ENCODE peak calls at places on chromosome 18, in six cellular contexts. Q is SK-N-SH, A is H1, X is HepG2, E is K562, K is GM12878. F is an unnamed sample.

GRCh38 chr18:63099848-63100625 is 219.5 kb downstream of the BCL2 start:
- DNase-seq in A (no peak), E (no peak), X (no peak), Q (no peak), K (peak), F (peak)

GRCh38 chr18:38307919-38308318 is 742.3 kb upstream of the CELF4 start:
- DNase-seq in A (no peak), X (no peak), Q (no peak), E (no peak), K (no peak), F (no peak)

GRCh38 chr18:67010916-67011315 is 407.0 kb upstream of the CDH19 start:
- DNase-seq in E (no peak), X (no peak), A (no peak), K (no peak), Q (no peak), F (no peak)

GRCh38 chr18:48935433-48935774 is 15.4 kb downstream of the SMAD7 start:
- DNase-seq in A (no peak), K (no peak), X (no peak), Q (no peak), E (no peak), F (no peak)

GRCh38 chr18:23248826-23249225 is 113.5 kb downstream of the CABLES1 start:
- DNase-seq in K (no peak), A (no peak), X (no peak), Q (no peak), E (no peak), F (no peak)

GRCh38 chr18:58310517-58310916 is 266.5 kb downstream of the NEDD4L start:
- DNase-seq in E (no peak), X (no peak), Q (no peak), K (no peak), A (no peak), F (no peak)

GRCh38 chr18:75393721-75394120 is 33.8 kb downstream of the SMIM21 start:
- DNase-seq in E (no peak), A (no peak), Q (no peak), K (no peak), X (no peak), F (no peak)

GRCh38 chr18:75727479-75727878 is 300.0 kb upstream of the SMIM21 start:
- DNase-seq in A (peak), Q (peak), E (peak), K (no peak), X (peak), F (peak)

GRCh38 chr18:21997207-21998143 is 171.9 kb upstream of the GATA6 start:
- DNase-seq in E (peak), A (no peak), X (peak), Q (peak), K (peak), F (peak)

GRCh38 chr18:12703714-12704113 is 872 bp downstream of the PSMG2 start:
- DNase-seq in E (no peak), K (no peak), Q (peak), A (no peak), X (no peak), F (no peak)

GRCh38 chr18:43049021-43049420 is 66.5 kb downstream of the RIT2 start:
- DNase-seq in K (no peak), Q (no peak), A (no peak), E (no peak), X (no peak), F (no peak)

GRCh38 chr18:12773369-12773768 is 70.5 kb downstream of the PSMG2 start:
- DNase-seq in K (no peak), Q (no peak), E (no peak), A (no peak), X (no peak), F (no peak)

GRCh38 chr18:70384181-70384790 is 95.4 kb downstream of the SOCS6 start:
- DNase-seq in Q (no peak), E (no peak), K (no peak), A (no peak), X (peak), F (no peak)

GRCh38 chr18:48032876-48033769 is 102.7 kb upstream of the SMAD2 start:
- DNase-seq in Q (no peak), A (no peak), X (no peak), K (no peak), E (no peak), F (no peak)

GRCh38 chr18:49028801-49029506 is 78.2 kb upstream of the SMAD7 start:
- DNase-seq in X (no peak), E (no peak), K (no peak), A (no peak), Q (no peak), F (no peak)

GRCh38 chr18:3675446-3675845 is 225.5 kb downstream of the TGIF1 start:
- DNase-seq in X (peak), E (no peak), A (no peak), Q (no peak), K (no peak), F (no peak)

GRCh38 chr18:22844184-22844583 is 88.9 kb upstream of the RBBP8 start:
- DNase-seq in Q (no peak), K (no peak), E (no peak), A (no peak), X (no peak), F (no peak)

GRCh38 chr18:43022874-43023273 is 92.6 kb downstream of the RIT2 start:
- DNase-seq in Q (no peak), E (no peak), X (no peak), K (no peak), A (no peak), F (no peak)

DNA sequence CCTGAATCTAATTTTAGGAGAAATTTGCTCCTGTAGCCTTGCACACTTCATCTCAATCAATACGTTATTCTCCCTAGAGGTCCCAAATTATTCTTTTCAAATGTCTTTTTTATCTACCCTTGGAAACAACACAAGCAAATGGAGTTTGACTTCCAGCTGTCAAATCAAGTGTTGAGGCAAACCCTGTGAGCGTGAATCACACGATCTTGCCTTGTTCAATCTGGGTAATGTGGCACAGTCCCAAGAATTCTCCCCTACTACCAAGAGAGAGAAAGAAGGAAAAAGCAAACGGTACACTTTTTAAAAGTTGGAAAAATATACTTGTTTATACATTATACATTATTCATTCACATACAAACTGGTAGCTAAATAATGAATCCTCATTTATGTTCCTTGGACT is 2035.3 kb upstream of the CELF4 start:
- DNase-seq in E (no peak), Q (no peak), X (no peak), K (no peak), A (no peak), F (no peak)
- TF ChIP-seq GABPA in E (no peak), Q (no peak), X (no peak), K (no peak), A (no peak), F (no peak)

GRCh38 chr18:26458526-26459232 is 89.7 kb downstream of the KCTD1 start:
- DNase-seq in K (peak), E (no peak), A (no peak), Q (no peak), X (no peak), F (peak)
- TF ChIP-seq GABPA in K (no peak), E (no peak), A (no peak), Q (no peak), X (no peak), F (no peak)

GRCh38 chr18:29078272-29078671 is 901.3 kb upstream of the CDH2 start:
- DNase-seq in E (no peak), Q (no peak), X (no peak), A (no peak), K (no peak), F (no peak)

GRCh38 chr18:29074147-29074546 is 897.2 kb upstream of the CDH2 start:
- DNase-seq in K (no peak), Q (no peak), A (no peak), E (no peak), X (no peak), F (no peak)

GRCh38 chr18:29077344-29077743 is 900.4 kb upstream of the CDH2 start:
- DNase-seq in K (no peak), X (no peak), A (no peak), E (no peak), Q (no peak), F (no peak)

DNA sequence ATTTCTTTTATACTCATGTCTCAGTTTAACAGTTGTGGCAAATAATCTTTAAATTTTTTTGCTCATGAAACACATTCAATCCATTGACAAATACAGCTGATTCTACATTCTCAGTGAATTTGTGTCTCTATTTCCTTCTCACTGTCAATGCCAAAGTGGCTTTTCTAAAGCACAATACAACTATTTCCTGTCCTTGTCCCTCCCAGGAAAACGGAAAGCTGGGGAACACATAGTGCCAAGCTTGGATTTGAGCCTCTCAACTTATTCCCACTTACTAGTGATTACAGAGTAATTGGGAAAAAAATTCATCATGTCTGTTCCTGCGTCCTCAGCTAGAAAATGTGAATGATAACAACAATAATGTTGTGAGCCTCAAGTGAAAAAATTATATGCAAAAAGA is 899.7 kb upstream of the CDH2 start:
- DNase-seq in A (no peak), Q (no peak), X (no peak), K (no peak), E (no peak), F (no peak)
- TF ChIP-seq GABPA in A (no peak), Q (no peak), X (no peak), K (no peak), E (no peak), F (no peak)

GRCh38 chr18:61963705-61964104 is 70.9 kb upstream of the RNF152 start:
- DNase-seq in A (no peak), K (no peak), X (no peak), E (no peak), Q (no peak), F (no peak)
- TF ChIP-seq GABPA in A (no peak), K (no peak), X (no peak), E (no peak), Q (no peak), F (no peak)

GRCh38 chr18:35736696-35737095 is 155.2 kb downstream of the GALNT1 start:
- DNase-seq in E (no peak), A (no peak), K (no peak), X (no peak), Q (no peak), F (no peak)
- TF ChIP-seq GABPA in E (no peak), A (no peak), K (no peak), X (no peak), Q (no peak), F (no peak)

GRCh38 chr18:7725473-7725872 is 158.4 kb downstream of the PTPRM start:
- DNase-seq in K (no peak), A (no peak), E (no peak), Q (no peak), X (no peak), F (no peak)
- TF ChIP-seq GABPA in K (no peak), A (no peak), E (no peak), Q (no peak), X (no peak), F (no peak)

GRCh38 chr18:56407631-56408030 is 230.8 kb downstream of the TXNL1 start:
- DNase-seq in A (no peak), E (no peak), Q (no peak), X (no peak), K (no peak), F (no peak)

DNA sequence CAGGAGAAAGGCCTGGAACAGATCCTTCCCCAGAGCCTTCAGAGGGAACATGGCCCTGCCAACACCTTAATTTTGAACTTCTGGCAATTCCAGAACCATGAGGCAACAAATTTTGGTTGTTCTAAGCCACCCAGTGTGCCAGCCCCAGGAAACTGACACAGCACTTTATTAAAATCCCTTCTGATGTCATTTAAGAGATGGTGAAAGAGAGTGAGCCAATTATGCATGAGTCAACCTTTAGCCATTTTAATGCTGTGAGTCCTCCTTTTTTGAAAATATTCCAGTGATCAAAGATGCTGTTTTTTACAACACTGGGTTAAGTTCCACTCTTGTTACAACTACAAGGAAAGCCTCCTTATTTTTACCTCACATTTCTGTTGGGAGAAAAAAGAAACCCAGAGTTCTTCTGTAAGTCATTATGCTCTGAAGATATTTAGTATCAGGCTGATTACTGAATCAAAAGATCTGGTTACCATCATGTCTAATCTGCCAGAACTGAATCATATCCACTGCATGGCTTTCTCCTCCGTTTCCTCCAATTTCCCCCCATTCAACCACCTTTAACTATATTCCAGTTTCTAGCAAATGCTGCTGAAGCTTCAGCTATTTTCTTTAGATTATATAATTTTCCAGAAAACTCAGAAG is 235.4 kb downstream of the TXNL1 start:
- DNase-seq in K (no peak), E (no peak), A (no peak), X (no peak), Q (no peak), F (peak)
- TF ChIP-seq GABPA in K (no peak), E (no peak), A (no peak), X (no peak), Q (no peak), F (no peak)